ENCODE peak calls at places on chromosomes 6 and 20, in ten cellular contexts. One of them, this sample, is unnamed. For H3K36me3, the result is how much of the 10 kb centered on the place peaks cover.

GRCh38 chr6:142356271-142356938 is 54.6 kb downstream of the ADGRG6 start:
- DNase-seq in transverse colon: no peak
- DNase-seq in Panc1: no peak
- DNase-seq in mucosa of descending colon: no peak
- DNase-seq in uterus: no peak
- DNase-seq in neural progenitor cell: no peak
- DNase-seq in tibial nerve: no peak
- DNase-seq in HCT116: no peak
- DNase-seq in prostate gland: no peak
- DNase-seq in esophagus squamous epithelium: no peak
- DNase-seq in this sample: no peak

GRCh38 chr6:105431226-105431625 is 28.3 kb upstream of the PREP start:
- DNase-seq in tibial nerve: no peak
- DNase-seq in prostate gland: no peak
- DNase-seq in uterus: no peak
- DNase-seq in transverse colon: no peak
- DNase-seq in HCT116: peak
- DNase-seq in Panc1: no peak
- DNase-seq in esophagus squamous epithelium: no peak
- DNase-seq in neural progenitor cell: peak
- DNase-seq in mucosa of descending colon: peak
- DNase-seq in this sample: no peak

GRCh38 chr6:39465539-39465938 is 143.0 kb upstream of the KCNK16 start:
- DNase-seq in Panc1: no peak
- DNase-seq in mucosa of descending colon: peak
- DNase-seq in prostate gland: peak
- DNase-seq in uterus: no peak
- DNase-seq in HCT116: no peak
- DNase-seq in esophagus squamous epithelium: no peak
- DNase-seq in neural progenitor cell: no peak
- DNase-seq in transverse colon: no peak
- DNase-seq in tibial nerve: no peak
- DNase-seq in this sample: no peak

GRCh38 chr6:130421567-130421966 is 55.8 kb downstream of the TMEM200A start:
- DNase-seq in mucosa of descending colon: no peak
- DNase-seq in esophagus squamous epithelium: no peak
- DNase-seq in neural progenitor cell: no peak
- DNase-seq in uterus: no peak
- DNase-seq in Panc1: no peak
- DNase-seq in transverse colon: no peak
- DNase-seq in prostate gland: no peak
- DNase-seq in tibial nerve: no peak
- DNase-seq in HCT116: no peak
- DNase-seq in this sample: no peak

GRCh38 chr6:47633141-47633540 is 65.2 kb upstream of the ADGRF4 start:
- DNase-seq in mucosa of descending colon: peak
- DNase-seq in uterus: no peak
- DNase-seq in Panc1: no peak
- DNase-seq in transverse colon: no peak
- DNase-seq in neural progenitor cell: peak
- DNase-seq in prostate gland: no peak
- DNase-seq in HCT116: no peak
- DNase-seq in esophagus squamous epithelium: no peak
- DNase-seq in tibial nerve: no peak
- DNase-seq in this sample: no peak

GRCh38 chr6:148044261-148044731 is 298.3 kb upstream of the SASH1 start:
- DNase-seq in transverse colon: no peak
- DNase-seq in neural progenitor cell: no peak
- DNase-seq in tibial nerve: no peak
- DNase-seq in uterus: no peak
- DNase-seq in mucosa of descending colon: no peak
- DNase-seq in esophagus squamous epithelium: no peak
- DNase-seq in prostate gland: no peak
- DNase-seq in HCT116: no peak
- DNase-seq in Panc1: no peak
- DNase-seq in this sample: no peak

GRCh38 chr6:99092461-99092860 is 144.7 kb upstream of the FBXL4 start:
- DNase-seq in HCT116: no peak
- DNase-seq in neural progenitor cell: no peak
- DNase-seq in transverse colon: no peak
- DNase-seq in mucosa of descending colon: no peak
- DNase-seq in prostate gland: no peak
- DNase-seq in tibial nerve: no peak
- DNase-seq in esophagus squamous epithelium: no peak
- DNase-seq in uterus: no peak
- DNase-seq in Panc1: no peak
- DNase-seq in this sample: no peak

GRCh38 chr6:29723666-29724588 is 693 bp downstream of the HLA-F start:
- DNase-seq in neural progenitor cell: peak
- DNase-seq in uterus: peak
- DNase-seq in HCT116: no peak
- DNase-seq in prostate gland: peak
- DNase-seq in transverse colon: peak
- DNase-seq in mucosa of descending colon: peak
- DNase-seq in Panc1: no peak
- DNase-seq in esophagus squamous epithelium: no peak
- DNase-seq in tibial nerve: peak
- DNase-seq in this sample: peak

GRCh38 chr6:18262812-18263560 is 1.3 kb downstream of the DEK start:
- DNase-seq in HCT116: no peak
- DNase-seq in transverse colon: no peak
- DNase-seq in tibial nerve: no peak
- DNase-seq in Panc1: no peak
- DNase-seq in mucosa of descending colon: peak
- DNase-seq in uterus: no peak
- DNase-seq in prostate gland: no peak
- DNase-seq in neural progenitor cell: peak
- DNase-seq in esophagus squamous epithelium: no peak
- DNase-seq in this sample: peak

GRCh38 chr6:44685213-44685612 is 297.7 kb downstream of the CDC5L start:
- DNase-seq in uterus: no peak
- DNase-seq in esophagus squamous epithelium: no peak
- DNase-seq in HCT116: no peak
- DNase-seq in transverse colon: no peak
- DNase-seq in neural progenitor cell: no peak
- DNase-seq in prostate gland: no peak
- DNase-seq in Panc1: no peak
- DNase-seq in mucosa of descending colon: no peak
- DNase-seq in tibial nerve: no peak
- DNase-seq in this sample: no peak

GRCh38 chr20:35739294-35740163 is 2.5 kb downstream of the RBM39 start:
- DNase-seq in HCT116: no peak
- DNase-seq in prostate gland: no peak
- DNase-seq in Panc1: no peak
- DNase-seq in mucosa of descending colon: no peak
- DNase-seq in transverse colon: no peak
- DNase-seq in uterus: no peak
- DNase-seq in tibial nerve: no peak
- DNase-seq in neural progenitor cell: peak
- DNase-seq in esophagus squamous epithelium: no peak
- DNase-seq in this sample: no peak

GRCh38 chr20:35743693-35744491 is 1.8 kb upstream of the RBM39 start:
- DNase-seq in mucosa of descending colon: peak
- DNase-seq in tibial nerve: no peak
- DNase-seq in Panc1: no peak
- DNase-seq in esophagus squamous epithelium: no peak
- DNase-seq in prostate gland: no peak
- DNase-seq in uterus: no peak
- DNase-seq in HCT116: no peak
- DNase-seq in neural progenitor cell: no peak
- DNase-seq in transverse colon: no peak
- DNase-seq in this sample: no peak

GRCh38 chr20:35741892-35742740 is at the start of gene RBM39:
- DNase-seq in neural progenitor cell: peak
- DNase-seq in Panc1: peak
- DNase-seq in HCT116: peak
- DNase-seq in tibial nerve: peak
- DNase-seq in uterus: peak
- DNase-seq in transverse colon: peak
- DNase-seq in mucosa of descending colon: peak
- DNase-seq in prostate gland: peak
- DNase-seq in esophagus squamous epithelium: peak
- DNase-seq in this sample: peak

GRCh38 chr20:35738410-35739179 is 3.5 kb downstream of the RBM39 start:
- DNase-seq in uterus: no peak
- DNase-seq in neural progenitor cell: no peak
- DNase-seq in HCT116: no peak
- DNase-seq in transverse colon: no peak
- DNase-seq in prostate gland: no peak
- DNase-seq in mucosa of descending colon: no peak
- DNase-seq in Panc1: no peak
- DNase-seq in tibial nerve: no peak
- DNase-seq in esophagus squamous epithelium: no peak
- DNase-seq in this sample: no peak

GRCh38 chr20:35742741-35743523 is 872 bp upstream of the RBM39 start:
- DNase-seq in neural progenitor cell: peak
- DNase-seq in esophagus squamous epithelium: no peak
- DNase-seq in transverse colon: no peak
- DNase-seq in HCT116: no peak
- DNase-seq in prostate gland: no peak
- DNase-seq in uterus: no peak
- DNase-seq in tibial nerve: no peak
- DNase-seq in Panc1: no peak
- DNase-seq in mucosa of descending colon: peak
- DNase-seq in this sample: peak
- H3K4me3 ChIP-seq in neural progenitor cell: peak
- H3K4me3 ChIP-seq in esophagus squamous epithelium: peak
- H3K4me3 ChIP-seq in transverse colon: peak
- H3K4me3 ChIP-seq in HCT116: peak
- H3K4me3 ChIP-seq in prostate gland: peak
- H3K4me3 ChIP-seq in uterus: peak
- H3K4me3 ChIP-seq in tibial nerve: peak
- H3K4me3 ChIP-seq in Panc1: peak
- H3K4me3 ChIP-seq in mucosa of descending colon: peak
- H3K4me3 ChIP-seq in this sample: peak

GRCh38 chr20:25308083-25308491 is 60.2 kb downstream of the PYGB start:
- DNase-seq in HCT116: no peak
- DNase-seq in esophagus squamous epithelium: no peak
- DNase-seq in mucosa of descending colon: no peak
- DNase-seq in uterus: no peak
- DNase-seq in neural progenitor cell: no peak
- DNase-seq in transverse colon: no peak
- DNase-seq in Panc1: no peak
- DNase-seq in tibial nerve: no peak
- DNase-seq in prostate gland: no peak
- DNase-seq in this sample: no peak

GRCh38 chr20:25308671-25309394 is 60.9 kb downstream of the PYGB start:
- DNase-seq in uterus: no peak
- DNase-seq in Panc1: no peak
- DNase-seq in transverse colon: no peak
- DNase-seq in prostate gland: no peak
- DNase-seq in tibial nerve: no peak
- DNase-seq in esophagus squamous epithelium: no peak
- DNase-seq in HCT116: peak
- DNase-seq in neural progenitor cell: no peak
- DNase-seq in mucosa of descending colon: no peak
- DNase-seq in this sample: no peak

GRCh38 chr20:25310921-25311728 is 63.2 kb downstream of the PYGB start:
- DNase-seq in uterus: no peak
- DNase-seq in esophagus squamous epithelium: no peak
- DNase-seq in mucosa of descending colon: no peak
- DNase-seq in transverse colon: peak
- DNase-seq in HCT116: no peak
- DNase-seq in tibial nerve: peak
- DNase-seq in neural progenitor cell: no peak
- DNase-seq in prostate gland: no peak
- DNase-seq in Panc1: no peak
- DNase-seq in this sample: no peak

GRCh38 chr20:25309395-25310267 is 61.7 kb downstream of the PYGB start:
- DNase-seq in prostate gland: no peak
- DNase-seq in tibial nerve: peak
- DNase-seq in mucosa of descending colon: peak
- DNase-seq in transverse colon: peak
- DNase-seq in HCT116: peak
- DNase-seq in esophagus squamous epithelium: no peak
- DNase-seq in Panc1: peak
- DNase-seq in uterus: peak
- DNase-seq in neural progenitor cell: no peak
- DNase-seq in this sample: no peak

DNA sequence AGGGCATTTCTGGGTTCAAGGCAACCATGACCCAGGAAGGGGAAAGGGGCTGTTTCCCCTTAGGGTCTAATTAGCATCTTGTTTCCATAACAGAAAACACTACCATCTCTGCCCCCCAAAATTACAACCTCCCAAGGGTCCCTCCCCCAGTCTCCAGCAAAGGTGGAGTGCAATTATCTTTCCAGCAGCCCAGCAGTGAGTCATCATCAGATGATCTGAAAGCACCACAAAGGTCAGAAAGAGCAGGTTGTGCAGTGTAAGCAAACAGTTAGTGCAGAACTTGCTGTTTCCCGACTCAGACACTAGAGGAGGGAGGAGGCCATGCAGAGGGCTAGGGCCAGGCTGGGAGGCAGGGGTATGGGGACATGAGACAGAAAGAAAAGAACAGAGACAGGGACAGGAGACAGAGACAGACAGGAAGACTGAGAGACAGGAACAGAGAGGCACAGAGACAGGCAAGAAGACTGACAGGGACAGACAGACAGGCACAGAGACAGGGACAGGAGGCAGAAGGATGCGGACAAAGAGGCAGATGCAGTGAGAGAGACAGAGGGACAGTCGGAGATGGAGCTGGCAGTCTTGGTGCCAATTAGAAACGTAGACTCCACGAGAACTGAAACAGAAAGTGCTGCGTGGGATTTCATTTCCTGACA is 62.5 kb downstream of the PYGB start:
- DNase-seq in Panc1: peak
- DNase-seq in tibial nerve: peak
- DNase-seq in transverse colon: peak
- DNase-seq in esophagus squamous epithelium: peak
- DNase-seq in prostate gland: no peak
- DNase-seq in mucosa of descending colon: peak
- DNase-seq in HCT116: peak
- DNase-seq in neural progenitor cell: peak
- DNase-seq in uterus: peak
- DNase-seq in this sample: no peak
- TF ChIP-seq CTCF in Panc1: peak
- TF ChIP-seq CTCF in tibial nerve: peak
- TF ChIP-seq CTCF in transverse colon: peak
- TF ChIP-seq CTCF in esophagus squamous epithelium: peak
- TF ChIP-seq CTCF in prostate gland: no peak
- TF ChIP-seq CTCF in mucosa of descending colon: no peak
- TF ChIP-seq CTCF in HCT116: peak
- TF ChIP-seq CTCF in neural progenitor cell: peak
- TF ChIP-seq CTCF in uterus: peak
- TF ChIP-seq CTCF in this sample: peak

GRCh38 chr6:35318200-35318844 is 20.7 kb downstream of the DEF6 start:
- DNase-seq in HCT116: no peak
- DNase-seq in Panc1: no peak
- DNase-seq in prostate gland: peak
- DNase-seq in transverse colon: peak
- DNase-seq in uterus: peak
- DNase-seq in tibial nerve: peak
- DNase-seq in neural progenitor cell: peak
- DNase-seq in esophagus squamous epithelium: no peak
- DNase-seq in mucosa of descending colon: peak
- DNase-seq in this sample: no peak
- H3K36me3 ChIP-seq in HCT116: under half
- H3K36me3 ChIP-seq in Panc1: under half
- H3K36me3 ChIP-seq in prostate gland: under half
- H3K36me3 ChIP-seq in transverse colon: under half
- H3K36me3 ChIP-seq in uterus: under half
- H3K36me3 ChIP-seq in tibial nerve: under half
- H3K36me3 ChIP-seq in neural progenitor cell: under half
- H3K36me3 ChIP-seq in esophagus squamous epithelium: under half
- H3K36me3 ChIP-seq in mucosa of descending colon: under half
- H3K36me3 ChIP-seq in this sample: under half

GRCh38 chr20:9144643-9145042 is 75.8 kb downstream of the PLCB4 start:
- DNase-seq in HCT116: no peak
- DNase-seq in tibial nerve: no peak
- DNase-seq in esophagus squamous epithelium: no peak
- DNase-seq in neural progenitor cell: no peak
- DNase-seq in transverse colon: no peak
- DNase-seq in Panc1: no peak
- DNase-seq in uterus: no peak
- DNase-seq in prostate gland: no peak
- DNase-seq in mucosa of descending colon: no peak
- DNase-seq in this sample: no peak
- H3K4me3 ChIP-seq in HCT116: no peak
- H3K4me3 ChIP-seq in tibial nerve: no peak
- H3K4me3 ChIP-seq in esophagus squamous epithelium: no peak
- H3K4me3 ChIP-seq in neural progenitor cell: no peak
- H3K4me3 ChIP-seq in transverse colon: no peak
- H3K4me3 ChIP-seq in Panc1: no peak
- H3K4me3 ChIP-seq in uterus: no peak
- H3K4me3 ChIP-seq in prostate gland: no peak
- H3K4me3 ChIP-seq in mucosa of descending colon: no peak
- H3K4me3 ChIP-seq in this sample: no peak

This sample was measured in GM06990.